ENCODE peak calls at places on chromosomes 2 and 18, in ten cellular contexts. I is OCI-LY7, R is GM20000, M is AG04449, P is right lobe of liver, B is PC-9, L is GM12865, J is hepatocyte, Y is cardiac fibroblast, V is A549. H is an unnamed sample.

GRCh38 chr2:2265747-2266259 is 65.3 kb downstream of the MYT1L start:
- DNase-seq in L (no peak), Y (no peak), J (no peak), V (no peak), I (no peak), R (no peak), B (no peak), M (no peak), P (no peak), H (no peak)

GRCh38 chr2:215409331-215410127 is 26.3 kb downstream of the FN1 start:
- DNase-seq in J (no peak), M (no peak), V (no peak), Y (no peak), P (no peak), B (peak; percentile 69), I (no peak), L (no peak), R (no peak), H (no peak)

GRCh38 chr2:12155308-12156061 is 409.1 kb downstream of the LPIN1 start:
- DNase-seq in V (no peak), I (peak; percentile 20), B (peak; percentile 86), R (no peak), J (no peak), P (no peak), M (no peak), Y (peak; percentile 86), L (peak; percentile 18), H (no peak)

GRCh38 chr2:96245609-96246390 is 20.0 kb downstream of the TMEM127 start:
- DNase-seq in L (no peak), Y (peak; percentile 69), J (no peak), P (no peak), R (no peak), M (no peak), V (no peak), B (no peak), I (peak; percentile 74), H (no peak)

GRCh38 chr18:57447154-57447621 is 12.0 kb downstream of the ONECUT2 start:
- DNase-seq in M (no peak), I (peak; percentile 1), R (peak; percentile 45), Y (peak; percentile 29), J (peak; percentile 76), L (no peak), V (no peak), B (no peak), P (peak; percentile 72), H (no peak)

GRCh38 chr2:145043399-145043834 is 523.5 kb upstream of the ZEB2 start:
- DNase-seq in I (peak; percentile 2), P (no peak), M (no peak), Y (no peak), J (no peak), L (no peak), B (no peak), R (no peak), V (peak; percentile 30), H (no peak)

GRCh38 chr2:223959688-223960087 is 2.4 kb downstream of the MRPL44 start:
- DNase-seq in L (no peak), B (no peak), J (no peak), R (no peak), M (no peak), P (no peak), I (peak; percentile 35), Y (peak; percentile 69), V (no peak), H (no peak)

GRCh38 chr2:150109912-150110311 is 377.6 kb downstream of the RND3 start:
- DNase-seq in P (no peak), J (no peak), B (no peak), R (no peak), I (no peak), L (no peak), V (no peak), Y (no peak), M (no peak), H (no peak)

GRCh38 chr2:201992960-201993359 is 40.7 kb upstream of the FZD7 start:
- DNase-seq in V (no peak), B (no peak), L (no peak), J (no peak), M (no peak), P (no peak), R (no peak), I (no peak), Y (no peak), H (no peak)

GRCh38 chr2:27566628-27567027 is 16.2 kb upstream of the ZNF512 start:
- DNase-seq in V (no peak), L (no peak), M (peak; percentile 50), J (no peak), P (no peak), R (no peak), I (no peak), Y (peak; percentile 19), B (no peak), H (no peak)

GRCh38 chr2:3154146-3154545 is 223.5 kb downstream of the EIPR1 start:
- DNase-seq in M (no peak), L (no peak), R (no peak), J (no peak), B (no peak), Y (no peak), V (no peak), I (peak; percentile 79), P (no peak), H (no peak)

GRCh38 chr18:9019135-9019534 is 83.4 kb upstream of the NDUFV2 start:
- DNase-seq in M (no peak), L (no peak), P (no peak), J (no peak), I (no peak), R (no peak), B (no peak), V (no peak), Y (no peak), H (no peak)

GRCh38 chr2:200705305-200705985 is 106.3 kb upstream of the BZW1 start:
- DNase-seq in J (no peak), L (no peak), B (no peak), I (peak; percentile 45), P (no peak), R (no peak), Y (peak; percentile 42), V (peak; percentile 30), M (no peak), H (no peak)

GRCh38 chr2:42801388-42801787 is 9.0 kb upstream of the HAAO start:
- DNase-seq in V (no peak), B (no peak), L (no peak), Y (peak; percentile 59), J (no peak), R (no peak), I (no peak), P (no peak), M (no peak), H (no peak)

GRCh38 chr18:45521151-45521550 is 94.1 kb upstream of the SLC14A2 start:
- DNase-seq in B (no peak), M (peak; percentile 61), V (no peak), R (no peak), L (no peak), P (no peak), Y (peak; percentile 77), I (no peak), J (no peak), H (no peak)

GRCh38 chr2:212517693-212518092 is 20.9 kb downstream of the ERBB4 start:
- DNase-seq in R (no peak), L (no peak), I (no peak), P (no peak), J (no peak), M (no peak), Y (no peak), B (no peak), V (no peak), H (no peak)

GRCh38 chr2:85119900-85120299 is 13.3 kb upstream of the TCF7L1 start:
- DNase-seq in R (no peak), V (no peak), B (no peak), P (no peak), Y (no peak), I (no peak), L (no peak), J (no peak), M (no peak), H (no peak)

GRCh38 chr2:105287692-105288091 is 41.8 kb downstream of the TGFBRAP1 start:
- DNase-seq in B (no peak), Y (peak; percentile 48), V (peak; percentile 68), L (peak; percentile 61), J (peak; percentile 46), M (no peak), P (no peak), I (peak; percentile 31), R (peak; percentile 33), H (peak; percentile 37)
- TF ChIP-seq CTCF in B (peak; percentile 51), Y (peak; percentile 48), V (peak; percentile 53), L (peak; percentile 52), J (peak; percentile 48), M (peak; percentile 26), P (peak; percentile 40), I (peak; percentile 70), R (peak; percentile 34), H (peak; percentile 44)

GRCh38 chr18:23095463-23095862 is 39.8 kb upstream of the CABLES1 start:
- DNase-seq in I (no peak), V (no peak), R (no peak), B (no peak), M (no peak), L (no peak), J (no peak), Y (no peak), P (no peak), H (no peak)
- TF ChIP-seq CTCF in I (peak; percentile 31), V (peak; percentile 7), R (no peak), B (no peak), M (no peak), L (peak; percentile 29), J (no peak), Y (no peak), P (peak; percentile 6), H (no peak)

GRCh38 chr2:13201924-13202323 is 485.2 kb downstream of the TRIB2 start:
- DNase-seq in R (no peak), P (no peak), Y (no peak), L (no peak), V (no peak), M (no peak), J (no peak), I (no peak), B (no peak), H (no peak)
- TF ChIP-seq CTCF in R (no peak), P (no peak), Y (peak; percentile 2), L (peak; percentile 7), V (no peak), M (no peak), J (peak; percentile 10), I (peak; percentile 19), B (peak; percentile 47), H (peak; percentile 34)

GRCh38 chr2:187618813-187619212 is 64.6 kb upstream of the TFPI start:
- DNase-seq in Y (peak; percentile 4), P (no peak), M (no peak), J (no peak), V (no peak), B (no peak), R (no peak), L (no peak), I (no peak), H (no peak)

GRCh38 chr2:187617120-187617519 is 62.9 kb upstream of the TFPI start:
- DNase-seq in P (no peak), R (no peak), Y (no peak), L (no peak), M (no peak), B (no peak), V (no peak), J (no peak), I (no peak), H (no peak)

GRCh38 chr2:187615364-187615763 is 61.1 kb upstream of the TFPI start:
- DNase-seq in L (no peak), P (no peak), Y (no peak), R (no peak), J (no peak), B (no peak), M (peak; percentile 4), I (no peak), V (no peak), H (no peak)

GRCh38 chr2:187614756-187615155 is 60.5 kb upstream of the TFPI start:
- DNase-seq in P (no peak), L (no peak), Y (peak; percentile 26), J (no peak), V (no peak), M (peak; percentile 33), I (no peak), R (no peak), B (no peak), H (no peak)

GRCh38 chr2:187617925-187618324 is 63.7 kb upstream of the TFPI start:
- DNase-seq in I (no peak), M (no peak), L (no peak), Y (no peak), P (no peak), V (no peak), R (no peak), J (no peak), B (no peak), H (no peak)
- TF ChIP-seq CTCF in I (no peak), M (no peak), L (no peak), Y (no peak), P (no peak), V (no peak), R (no peak), J (no peak), B (no peak), H (no peak)